ENCODE peak calls at places on chromosomes 2 and 18, in four cellular contexts. N is Peyer's patch, Z is IMR-90, J is brain microvascular endothelial cell. I is an unnamed sample.
A peak's percentile ranks its signal among the peaks of the same experiment; 100 is the strongest.

GRCh38 chr18:63074987-63075404 is 244.6 kb downstream of the BCL2 start:
- DNase-seq in J (peak; percentile 45), Z (peak; percentile 16), N (peak; percentile 80), I (peak; percentile 30)

GRCh38 chr2:9653485-9654271 is 22.9 kb upstream of the YWHAQ start:
- DNase-seq in Z (no peak), N (no peak), J (no peak), I (no peak)

GRCh38 chr2:127386246-127386645 is 1.5 kb downstream of the MAP3K2 start:
- DNase-seq in J (no peak), N (no peak), Z (no peak), I (no peak)

GRCh38 chr2:10278029-10278762 is 24.5 kb upstream of the HPCAL1 start:
- DNase-seq in N (peak; percentile 38), Z (peak; percentile 42), J (peak; percentile 83), I (peak; percentile 55)

GRCh38 chr18:26185267-26185666 is 41.0 kb upstream of the TAF4B start:
- DNase-seq in N (no peak), Z (no peak), J (no peak), I (no peak)

GRCh38 chr2:81194176-81194575 is 889.6 kb upstream of the LRRTM1 start:
- DNase-seq in N (no peak), J (no peak), Z (no peak), I (no peak)

GRCh38 chr2:220192994-220193753 is 565.7 kb downstream of the SLC4A3 start:
- DNase-seq in Z (peak; percentile 13), N (no peak), J (peak; percentile 5), I (peak; percentile 12)

GRCh38 chr2:105645031-105645940 is 99.4 kb upstream of the NCK2 start:
- DNase-seq in N (no peak), J (no peak), Z (no peak), I (no peak)

GRCh38 chr2:231037202-231037730 is at the start of gene C2orf72:
- DNase-seq in J (no peak), N (no peak), Z (no peak), I (no peak)

GRCh38 chr2:176960736-176961135 is 251.9 kb upstream of the HNRNPA3 start:
- DNase-seq in Z (no peak), N (no peak), J (no peak), I (no peak)

GRCh38 chr2:861655-862355 is 88.8 kb upstream of the SNTG2 start:
- DNase-seq in J (no peak), N (no peak), Z (no peak), I (no peak)

GRCh38 chr2:168515502-168515901 is 59.4 kb downstream of the CERS6 start:
- DNase-seq in N (no peak), J (peak; percentile 56), Z (peak; percentile 76), I (peak; percentile 94)

GRCh38 chr18:60196818-60197217 is 175.8 kb downstream of the MC4R start:
- DNase-seq in N (no peak), Z (no peak), J (no peak), I (no peak)

GRCh38 chr18:25349926-25350560 is 1.9 kb downstream of the ZNF521 start:
- DNase-seq in N (no peak), J (no peak), Z (peak; percentile 13), I (no peak)

GRCh38 chr2:226063704-226064390 is 664.3 kb downstream of the NYAP2 start:
- DNase-seq in Z (peak; percentile 69), J (no peak), N (no peak), I (peak; percentile 69)

GRCh38 chr18:58525517-58525916 is 103.4 kb downstream of the ALPK2 start:
- DNase-seq in J (peak; percentile 48), Z (peak; percentile 84), N (no peak), I (no peak)

GRCh38 chr2:167675906-167676305 is 571.5 kb downstream of the STK39 start:
- DNase-seq in J (no peak), N (no peak), Z (no peak), I (no peak)

GRCh38 chr18:67216846-67217245 is 299.7 kb downstream of the DSEL start:
- DNase-seq in Z (peak; percentile 12), N (no peak), J (no peak), I (peak; percentile 42)

GRCh38 chr18:62728254-62728653 is 12.9 kb downstream of the PHLPP1 start:
- DNase-seq in N (no peak), J (no peak), Z (no peak), I (no peak)

GRCh38 chr2:153811516-153811915 is 60.2 kb upstream of the GALNT13 start:
- DNase-seq in Z (no peak), N (no peak), J (no peak), I (no peak)

GRCh38 chr2:218255441-218255840 is 5.4 kb upstream of the GPBAR1 start:
- DNase-seq in N (no peak), Z (peak; percentile 78), J (peak; percentile 37), I (peak; percentile 73)

GRCh38 chr2:183993052-183993451 is 605.3 kb upstream of the ZNF804A start:
- DNase-seq in Z (no peak), J (no peak), N (no peak), I (no peak)

GRCh38 chr2:58063641-58064040 is 17.0 kb downstream of the VRK2 start:
- DNase-seq in N (no peak), J (peak; percentile 33), Z (peak; percentile 77), I (peak; percentile 66)

GRCh38 chr2:134158295-134158694 is 95.6 kb upstream of the MGAT5 start:
- DNase-seq in J (no peak), N (no peak), Z (no peak), I (no peak)

GRCh38 chr2:239311132-239312040 is 89.4 kb downstream of the HDAC4 start:
- DNase-seq in Z (no peak), J (no peak), N (peak; percentile 15), I (no peak)

DNA sequence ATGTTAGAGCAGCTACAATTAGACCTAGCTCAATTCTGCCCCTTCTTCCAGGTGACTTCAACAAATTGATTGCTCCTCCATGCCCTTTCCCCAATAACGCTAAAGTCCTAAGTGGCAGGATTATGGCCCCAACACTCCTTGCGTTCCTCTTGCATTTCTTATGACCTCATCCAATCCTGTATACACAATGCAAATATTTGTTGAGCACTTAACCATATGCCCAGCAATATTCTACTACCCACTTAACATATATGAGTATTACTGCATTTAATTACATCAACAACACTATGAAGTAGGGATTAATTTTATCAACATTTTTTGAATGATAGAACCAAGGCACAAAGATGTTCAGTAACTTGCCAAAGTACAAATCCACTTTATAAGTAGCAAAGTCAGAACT is 54.2 kb upstream of the ACVR2A start:
- DNase-seq in Z (no peak), J (no peak), N (no peak), I (no peak)
- TF ChIP-seq CTCF in Z (no peak), J (no peak), N (no peak), I (no peak)

DNA sequence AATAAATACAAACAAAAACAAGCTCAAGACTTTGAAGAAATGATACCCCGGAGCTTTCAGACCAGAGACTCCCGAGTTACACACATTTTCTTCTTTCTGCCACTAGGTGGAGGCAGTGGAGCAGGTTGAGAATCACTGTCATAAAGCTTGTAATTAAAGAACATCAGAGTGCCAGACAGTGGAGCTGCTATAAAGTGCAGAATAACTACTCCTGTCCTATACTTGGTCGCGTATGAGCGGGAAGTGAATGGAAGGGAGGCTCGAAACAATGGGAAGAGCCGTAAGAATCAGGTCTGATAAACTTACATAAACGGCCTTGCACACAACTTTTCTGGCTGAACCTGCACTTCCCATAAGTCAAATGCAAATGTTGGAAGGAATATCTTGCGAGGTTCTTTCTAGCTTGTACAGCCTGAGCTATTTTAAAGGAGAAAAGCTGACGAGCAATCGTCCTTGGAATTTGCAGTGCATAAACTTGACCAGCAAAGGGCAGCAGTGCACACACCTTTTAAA is 189.0 kb downstream of the RPIA start:
- DNase-seq in N (peak; percentile 29), Z (peak; percentile 39), J (peak; percentile 47), I (peak; percentile 70)
- TF ChIP-seq CTCF in N (peak; percentile 65), Z (peak; percentile 71), J (peak; percentile 82), I (peak; percentile 74)

DNA sequence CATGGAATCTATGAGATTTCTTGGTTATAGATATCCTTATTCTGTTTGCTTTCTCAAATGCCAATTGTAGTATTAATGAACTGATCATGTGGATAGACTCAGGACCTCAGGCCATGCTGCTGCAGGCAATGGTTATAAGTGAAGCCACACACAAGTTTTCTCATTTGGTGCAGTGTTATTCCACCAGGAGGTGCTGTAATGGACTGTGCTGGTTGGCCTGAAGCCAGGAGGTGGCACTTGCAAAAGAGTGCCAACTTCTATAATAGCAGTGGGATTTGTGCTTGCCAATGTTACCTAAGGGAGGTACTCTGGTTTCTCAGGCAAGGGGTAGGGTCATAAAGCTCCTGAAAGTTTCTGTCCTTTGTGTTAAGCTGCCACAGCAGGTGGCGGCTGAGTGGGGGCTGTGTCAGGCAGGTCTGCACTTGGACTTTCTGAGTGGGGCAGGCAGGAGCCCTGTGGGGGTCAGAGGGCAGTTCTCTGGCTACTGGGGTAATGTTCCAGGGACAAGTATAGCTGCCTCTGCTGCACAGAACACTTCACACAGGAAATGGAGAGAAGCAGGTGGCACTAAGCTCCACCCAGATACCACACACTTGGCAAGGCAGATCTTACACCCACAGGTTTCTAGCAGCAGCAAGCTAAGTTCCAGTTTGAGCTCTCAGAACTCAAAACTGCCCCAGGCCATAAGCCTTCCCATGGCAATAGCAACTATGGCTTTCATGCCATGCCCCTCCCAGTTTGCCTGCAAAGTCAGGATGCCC is 352.6 kb upstream of the CWC22 start:
- DNase-seq in N (peak; percentile 20), J (no peak), Z (no peak), I (no peak)
- TF ChIP-seq CTCF in N (no peak), J (no peak), Z (no peak), I (no peak)

GRCh38 chr2:142291964-142292363 is 161.1 kb upstream of the LRP1B start:
- DNase-seq in Z (no peak), J (peak; percentile 22), N (no peak), I (no peak)

GRCh38 chr2:142280846-142281245 is 150.0 kb upstream of the LRP1B start:
- DNase-seq in J (no peak), Z (no peak), N (no peak), I (no peak)

GRCh38 chr2:142285480-142285879 is 154.7 kb upstream of the LRP1B start:
- DNase-seq in N (no peak), Z (no peak), J (no peak), I (no peak)

GRCh38 chr2:142290931-142291330 is 160.1 kb upstream of the LRP1B start:
- DNase-seq in J (peak; percentile 41), Z (no peak), N (no peak), I (peak; percentile 2)

DNA sequence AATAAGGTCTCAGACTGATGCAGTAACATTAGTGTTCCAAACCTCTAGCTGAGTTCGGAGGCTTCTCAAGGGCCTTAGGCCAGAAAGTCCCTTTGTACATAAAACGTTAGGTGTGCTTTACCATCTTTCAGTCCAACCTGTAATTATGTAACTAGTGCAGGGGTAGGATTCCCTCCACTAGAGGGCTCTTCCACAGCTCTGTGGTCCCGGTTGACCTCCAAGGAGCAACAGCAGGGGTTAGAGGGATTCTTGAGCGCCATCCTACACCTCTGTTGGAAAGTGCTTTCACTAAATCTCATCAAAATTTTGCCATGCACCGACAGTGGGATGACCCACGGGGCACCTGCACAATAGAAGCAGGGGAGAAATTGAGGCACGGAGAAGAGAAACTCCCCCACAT is 155.8 kb upstream of the LRP1B start:
- DNase-seq in J (no peak), Z (no peak), N (no peak), I (no peak)
- TF ChIP-seq CTCF in J (peak; percentile 49), Z (peak; percentile 16), N (no peak), I (no peak)

GRCh38 chr2:197359859-197360258 is 49.3 kb upstream of the ANKRD44 start:
- DNase-seq in N (no peak), Z (no peak), J (no peak), I (no peak)
- TF ChIP-seq CTCF in N (no peak), Z (no peak), J (peak; percentile 36), I (peak; percentile 12)

I was measured in cardiac fibroblast.